ENCODE peak calls at places on chromosomes 4 and X, in nine cellular contexts. O, K, N, Z, M, B, G, T and E are unnamed samples.
A peak's percentile ranks its signal among the peaks of the same experiment; 100 is the strongest.

GRCh38 chr4:6768539-6768905 is 14.0 kb upstream of the KIAA0232 start:
- DNase-seq in O (peak; percentile 58), K (no peak), N (peak; percentile 41), Z (no peak), M (no peak), B (no peak), G (no peak), T (no peak), E (no peak)

GRCh38 chrX:2863646-2864045 is 34.9 kb downstream of the GYG2 start:
- DNase-seq in O (no peak), K (no peak), N (no peak), Z (no peak), M (peak; percentile 4), B (peak; percentile 16), G (no peak), T (no peak), E (no peak)

GRCh38 chr4:161937596-161937995 is 226.2 kb downstream of the FSTL5 start:
- DNase-seq in O (no peak), K (no peak), N (no peak), Z (no peak), M (no peak), B (no peak), G (no peak), T (no peak), E (no peak)

GRCh38 chrX:16212024-16212423 is 44.7 kb downstream of the MAGEB17 start:
- DNase-seq in O (no peak), K (no peak), N (peak; percentile 13), Z (no peak), M (peak; percentile 0), B (no peak), G (no peak), T (no peak), E (no peak)

GRCh38 chr4:1043658-1044468 is 32.4 kb downstream of the FGFRL1 start:
- DNase-seq in O (peak; percentile 86), K (peak; percentile 82), N (peak; percentile 88), Z (no peak), M (peak; percentile 97), B (peak; percentile 51), G (no peak), T (no peak), E (peak; percentile 41)

GRCh38 chr4:124092101-124093057 is 620.2 kb downstream of the ANKRD50 start:
- DNase-seq in O (no peak), K (peak; percentile 12), N (no peak), Z (no peak), M (no peak), B (no peak), G (no peak), T (no peak), E (no peak)

GRCh38 chr4:158033416-158033863 is 139.4 kb downstream of the GASK1B start:
- DNase-seq in O (no peak), K (no peak), N (peak; percentile 53), Z (no peak), M (peak; percentile 47), B (no peak), G (no peak), T (no peak), E (no peak)

GRCh38 chr4:28167411-28167810 is 1306.8 kb downstream of the STIM2 start:
- DNase-seq in O (no peak), K (no peak), N (no peak), Z (no peak), M (no peak), B (no peak), G (no peak), T (no peak), E (no peak)

GRCh38 chrX:1401611-1402430 is 9.9 kb upstream of the SLC25A6 start:
- DNase-seq in O (peak; percentile 58), K (peak; percentile 12), N (no peak), Z (no peak), M (no peak), B (no peak), G (no peak), T (no peak), E (no peak)

GRCh38 chrX:150236304-150236703 is 126.8 kb upstream of the MAMLD1 start:
- DNase-seq in O (no peak), K (no peak), N (no peak), Z (no peak), M (no peak), B (no peak), G (no peak), T (no peak), E (no peak)

GRCh38 chrX:634306-634958 is 3.8 kb downstream of the SHOX start:
- DNase-seq in O (no peak), K (no peak), N (no peak), Z (no peak), M (no peak), B (peak; percentile 79), G (no peak), T (no peak), E (no peak)

GRCh38 chr4:12179264-12179616 is 750.5 kb upstream of the HS3ST1 start:
- DNase-seq in O (no peak), K (peak; percentile 17), N (no peak), Z (no peak), M (no peak), B (no peak), G (no peak), T (no peak), E (no peak)

GRCh38 chrX:120781416-120781815 is 94.2 kb downstream of the CT47B1 start:
- DNase-seq in O (no peak), K (no peak), N (no peak), Z (no peak), M (no peak), B (no peak), G (no peak), T (no peak), E (no peak)

GRCh38 chr4:84977409-84977808 is 10.9 kb upstream of the WDFY3 start:
- DNase-seq in O (no peak), K (no peak), N (no peak), Z (no peak), M (no peak), B (no peak), G (no peak), T (no peak), E (no peak)

GRCh38 chr4:139835006-139835405 is 169.4 kb downstream of the MGST2 start:
- DNase-seq in O (no peak), K (no peak), N (no peak), Z (no peak), M (no peak), B (no peak), G (no peak), T (no peak), E (no peak)

GRCh38 chr4:182556576-182556975 is 313.4 kb downstream of the TENM3 start:
- DNase-seq in O (no peak), K (no peak), N (no peak), Z (no peak), M (no peak), B (no peak), G (no peak), T (no peak), E (no peak)

GRCh38 chr4:1642196-1642951 is 41.7 kb downstream of the FAM53A start:
- DNase-seq in O (no peak), K (no peak), N (no peak), Z (no peak), M (no peak), B (no peak), G (no peak), T (no peak), E (no peak)

GRCh38 chr4:78551420-78552351 is at the start of gene ANXA3:
- DNase-seq in O (peak; percentile 83), K (peak; percentile 66), N (peak; percentile 48), Z (no peak), M (peak; percentile 37), B (peak; percentile 58), G (no peak), T (peak; percentile 37), E (no peak)

GRCh38 chr4:7328162-7328912 is 106.4 kb downstream of the PSAPL1 start:
- DNase-seq in O (peak; percentile 20), K (no peak), N (no peak), Z (no peak), M (no peak), B (no peak), G (no peak), T (no peak), E (no peak)

GRCh38 chrX:1099146-1099770 is 113.2 kb downstream of the CRLF2 start:
- DNase-seq in O (no peak), K (no peak), N (no peak), Z (no peak), M (no peak), B (no peak), G (no peak), T (no peak), E (no peak)

GRCh38 chr4:2354127-2354526 is 64.3 kb downstream of the ZFYVE28 start:
- DNase-seq in O (no peak), K (no peak), N (no peak), Z (no peak), M (no peak), B (peak; percentile 59), G (no peak), T (no peak), E (no peak)

GRCh38 chr4:48904101-48904500 is 2.5 kb downstream of the OCIAD2 start:
- DNase-seq in O (no peak), K (no peak), N (no peak), Z (no peak), M (no peak), B (no peak), G (no peak), T (no peak), E (no peak)

GRCh38 chr4:152938237-152938969 is 2.3 kb downstream of the FHDC1 start:
- DNase-seq in O (no peak), K (no peak), N (no peak), Z (no peak), M (no peak), B (no peak), G (no peak), T (no peak), E (no peak)

GRCh38 chr4:164509951-164510350 is 244.0 kb upstream of the SMIM31 start:
- DNase-seq in O (no peak), K (no peak), N (no peak), Z (no peak), M (peak; percentile 26), B (no peak), G (no peak), T (no peak), E (no peak)